ENCODE peak calls at places on chromosomes 16 and 17, in four cellular contexts. L is PC-3, X is mesenchymal stem cell, G is GM23248. H is an unnamed sample.

GRCh38 chr17:7987112-7987893 is 15.1 kb upstream of the GUCY2D start:
- DNase-seq in L (no peak), X (no peak), G (peak; percentile 65), H (no peak)

GRCh38 chr17:7561589-7562207 is at the start of gene SENP3:
- DNase-seq in L (peak; percentile 83), X (peak; percentile 91), G (peak; percentile 97), H (peak; percentile 88)

GRCh38 chr16:8626946-8627345 is 5.4 kb downstream of the METTL22 start:
- DNase-seq in L (no peak), X (no peak), G (no peak), H (no peak)

GRCh38 chr17:34269969-34270368 is at the start of gene CCL7:
- DNase-seq in L (no peak), X (peak; percentile 60), G (peak; percentile 70), H (no peak)

GRCh38 chr16:87602005-87602790 is at the start of gene JPH3:
- DNase-seq in L (no peak), X (no peak), G (no peak), H (no peak)

GRCh38 chr17:29622337-29623282 is at the start of gene CORO6:
- DNase-seq in L (no peak), X (peak; percentile 55), G (peak; percentile 78), H (peak; percentile 68)

GRCh38 chr17:78237403-78238012 is 6.1 kb downstream of the TMEM235 start:
- DNase-seq in L (no peak), X (no peak), G (no peak), H (no peak)

GRCh38 chr17:1779571-1780074 is 17.8 kb downstream of the SERPINF1 start:
- DNase-seq in L (peak; percentile 77), X (peak; percentile 97), G (peak; percentile 95), H (peak; percentile 42)

GRCh38 chr17:6574689-6575595 is 18.6 kb upstream of the PITPNM3 start:
- DNase-seq in L (no peak), X (peak; percentile 36), G (peak; percentile 89), H (no peak)

GRCh38 chr17:66407864-66408263 is 105.5 kb downstream of the PRKCA start:
- DNase-seq in L (no peak), X (no peak), G (no peak), H (no peak)

GRCh38 chr17:61583242-61583641 is 7.8 kb downstream of the NACA2 start:
- DNase-seq in L (peak; percentile 86), X (peak; percentile 69), G (peak; percentile 79), H (no peak)

GRCh38 chr16:56851671-56852400 is 13.2 kb upstream of the SLC12A3 start:
- DNase-seq in L (no peak), X (no peak), G (peak; percentile 60), H (no peak)

GRCh38 chr17:67358612-67359011 is 7.8 kb downstream of the PSMD12 start:
- DNase-seq in L (no peak), X (no peak), G (peak; percentile 63), H (no peak)

GRCh38 chr17:78258323-78259229 is 27.1 kb downstream of the TMEM235 start:
- DNase-seq in L (no peak), X (peak; percentile 59), G (peak; percentile 13), H (no peak)

GRCh38 chr16:85286970-85287814 is 174.9 kb upstream of the CIBAR2 start:
- DNase-seq in L (no peak), X (peak; percentile 79), G (peak; percentile 83), H (no peak)

GRCh38 chr16:68563631-68564366 is 24.7 kb downstream of the ZFP90 start:
- DNase-seq in L (no peak), X (peak; percentile 5), G (peak; percentile 7), H (no peak)

GRCh38 chr16:23026777-23027362 is 122.4 kb downstream of the USP31 start:
- DNase-seq in L (peak; percentile 39), X (peak; percentile 10), G (peak; percentile 41), H (no peak)

GRCh38 chr17:57555636-57556175 is 189.4 kb downstream of the CCDC182 start:
- DNase-seq in L (peak; percentile 28), X (no peak), G (no peak), H (no peak)

GRCh38 chr17:57554826-57555635 is 190.1 kb downstream of the CCDC182 start:
- DNase-seq in L (no peak), X (no peak), G (no peak), H (no peak)

GRCh38 chr17:57552114-57552601 is 192.9 kb downstream of the CCDC182 start:
- DNase-seq in L (no peak), X (peak; percentile 57), G (peak; percentile 42), H (no peak)

GRCh38 chr17:57553525-57553924 is 191.6 kb downstream of the CCDC182 start:
- DNase-seq in L (no peak), X (peak; percentile 91), G (no peak), H (no peak)

GRCh38 chr17:57553991-57554825 is 190.9 kb downstream of the CCDC182 start:
- DNase-seq in L (no peak), X (peak; percentile 94), G (no peak), H (no peak)
- H3K4me3 ChIP-seq in L (no peak overlapping the region), X (peak overlapping the region; percentile 14), G (no peak overlapping the region), H (no peak overlapping the region)

GRCh38 chr16:30397056-30397455 is 1.8 kb downstream of the ZNF48 start:
- DNase-seq in L (no peak), X (no peak), G (no peak), H (no peak)

GRCh38 chr16:30397776-30398659 is 2.8 kb downstream of the ZNF48 start:
- DNase-seq in L (no peak), X (no peak), G (no peak), H (no peak)

GRCh38 chr16:30399435-30400186 is 4.4 kb downstream of the ZNF48 start:
- DNase-seq in L (peak; percentile 9), X (no peak), G (peak; percentile 49), H (no peak)

GRCh38 chr16:30395992-30396560 is 856 bp downstream of the ZNF48 start:
- DNase-seq in L (no peak), X (no peak), G (no peak), H (no peak)

DNA sequence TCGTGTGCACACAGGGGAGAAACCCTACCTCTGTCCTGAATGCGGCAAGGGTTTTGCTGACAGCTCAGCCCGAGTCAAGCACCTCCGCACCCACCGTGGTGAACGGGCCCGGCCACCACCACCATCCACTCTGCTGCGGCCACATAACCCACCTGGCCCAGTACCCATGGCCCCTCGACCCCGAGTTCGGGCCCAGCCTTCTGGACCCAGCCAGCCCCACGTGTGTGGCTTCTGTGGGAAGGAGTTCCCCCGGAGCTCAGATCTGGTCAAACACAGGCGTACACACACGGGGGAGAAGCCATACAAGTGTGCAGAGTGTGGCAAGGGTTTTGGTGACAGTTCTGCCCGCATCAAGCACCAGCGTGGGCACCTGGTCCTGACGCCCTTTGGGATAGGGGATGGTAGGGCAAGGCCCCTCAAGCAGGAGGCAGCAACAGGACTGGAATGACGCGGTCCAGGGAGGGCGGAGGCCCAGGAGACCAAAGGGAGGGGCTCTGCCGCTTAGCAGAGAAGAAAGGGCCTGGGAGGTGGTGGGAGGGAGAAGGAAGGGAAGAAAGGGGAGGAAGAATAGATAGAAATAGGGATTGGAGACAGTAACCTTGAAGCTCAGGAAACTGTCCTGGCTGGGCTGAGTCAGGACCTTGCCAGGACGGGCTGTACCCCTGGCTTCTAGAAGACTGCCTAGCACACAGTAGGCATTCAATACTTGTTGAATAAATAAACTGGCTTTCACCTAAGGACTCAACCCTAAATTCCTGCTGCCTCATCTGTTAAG is 3.6 kb downstream of the ZNF48 start:
- DNase-seq in L (no peak), X (no peak), G (no peak), H (no peak)
- H3K9ac ChIP-seq in L (no peak overlapping the region), X (peak overlapping the region; percentile 93), G (no peak overlapping the region), H (no peak overlapping the region)

GRCh38 chr16:53105565-53105964 is 50.8 kb downstream of the CHD9 start:
- DNase-seq in L (no peak), X (no peak), G (no peak), H (no peak)

GRCh38 chr16:53100131-53100748 is 45.4 kb downstream of the CHD9 start:
- DNase-seq in L (no peak), X (no peak), G (no peak), H (no peak)

GRCh38 chr16:53100889-53101288 is 46.1 kb downstream of the CHD9 start:
- DNase-seq in L (peak; percentile 1), X (no peak), G (no peak), H (no peak)

GRCh38 chr16:53099318-53100130 is 44.7 kb downstream of the CHD9 start:
- DNase-seq in L (peak; percentile 92), X (peak; percentile 94), G (peak; percentile 92), H (peak; percentile 95)

GRCh38 chr16:53103811-53104210 is 49.0 kb downstream of the CHD9 start:
- DNase-seq in L (no peak), X (no peak), G (no peak), H (no peak)
- H3K27ac ChIP-seq in L (no peak overlapping the region), X (no peak overlapping the region), G (no peak overlapping the region), H (no peak overlapping the region)

GRCh38 chr16:88611220-88611821 is 27.1 kb upstream of the IL17C start:
- DNase-seq in L (no peak), X (no peak), G (no peak), H (no peak)
- H3K4me3 ChIP-seq in L (no peak overlapping the region), X (no peak overlapping the region), G (no peak overlapping the region), H (no peak overlapping the region)

GRCh38 chr16:75457485-75458021 is 6.9 kb downstream of the TMEM170A start:
- DNase-seq in L (no peak), X (no peak), G (no peak), H (no peak)

GRCh38 chr16:75456971-75457370 is 7.5 kb downstream of the TMEM170A start:
- DNase-seq in L (no peak), X (no peak), G (no peak), H (no peak)

GRCh38 chr16:75459691-75460090 is 4.8 kb downstream of the TMEM170A start:
- DNase-seq in L (no peak), X (no peak), G (no peak), H (no peak)

GRCh38 chr16:75458439-75458838 is 6.0 kb downstream of the TMEM170A start:
- DNase-seq in L (no peak), X (no peak), G (no peak), H (no peak)

GRCh38 chr16:75458029-75458428 is 6.5 kb downstream of the TMEM170A start:
- DNase-seq in L (no peak), X (no peak), G (no peak), H (no peak)
- H3K9ac ChIP-seq in L (no peak overlapping the region), X (no peak overlapping the region), G (no peak overlapping the region), H (peak overlapping the region; percentile 62)

DNA sequence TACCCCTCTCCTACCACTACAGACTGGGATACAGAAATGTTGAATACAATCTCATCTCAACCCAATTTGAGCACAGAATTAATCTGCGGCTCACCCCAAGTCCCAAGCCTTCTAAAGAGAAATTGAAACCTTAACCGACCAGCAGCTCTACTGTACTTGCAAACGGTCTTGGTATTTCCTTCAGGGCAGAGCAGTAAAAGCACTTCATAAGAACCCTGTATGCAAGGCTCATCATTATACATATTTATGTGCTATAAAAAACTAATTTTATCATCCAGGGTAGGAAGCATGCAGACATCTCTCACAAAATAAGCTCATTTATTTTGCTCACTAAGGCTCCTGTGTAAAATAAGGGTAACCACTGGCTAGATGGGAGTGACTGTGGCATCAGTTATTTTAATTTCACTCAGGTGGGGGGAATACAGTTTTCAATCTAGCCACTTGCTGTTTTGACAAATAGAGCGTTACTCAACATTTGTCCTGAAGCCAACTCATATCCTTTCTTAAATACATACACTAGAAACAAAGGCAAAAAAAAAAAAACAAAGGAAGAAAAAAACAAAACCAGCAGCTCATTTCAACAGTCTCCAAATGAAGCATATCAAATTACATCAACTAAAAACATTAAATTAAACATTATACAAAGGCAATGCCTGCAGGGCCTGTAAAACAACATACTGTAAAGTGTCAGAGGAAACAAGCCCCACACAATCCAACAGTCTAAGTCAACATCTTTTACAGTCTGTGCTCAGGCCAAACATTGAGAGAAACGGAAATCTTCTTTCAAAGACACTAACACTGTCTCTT is 65.0 kb downstream of the PARN start:
- DNase-seq in L (peak; percentile 65), X (no peak), G (peak; percentile 12), H (no peak)
- H3K27ac ChIP-seq in L (peak overlapping the region; percentile 51), X (peak overlapping the region; percentile 15), G (no peak overlapping the region), H (peak overlapping the region; percentile 65)

GRCh38 chr16:80744856-80745255 is 59.5 kb downstream of the CDYL2 start:
- DNase-seq in L (no peak), X (no peak), G (no peak), H (no peak)
- H3K4me3 ChIP-seq in L (no peak overlapping the region), X (no peak overlapping the region), G (no peak overlapping the region), H (no peak overlapping the region)